ENCODE peak calls at places on chromosomes 6 and 20, in nine cellular contexts. O is stimulated activated CD4-positive, alpha-beta T cell treated with anti-CD3 and anti-CD28 coated beads, Interleukin-1b, Interleukin-23, amount 100 ng/mL, for 1 hour; F is GM03348; D is CD8-positive, alpha-beta T cell; C is SHP77; W is endodermal cell; L is ovary; S is A172; Y is kidney glomerular epithelial cell. E is an unnamed sample.

GRCh38 chr20:33724439-33725094 is 4.5 kb upstream of the PXMP4 start:
- DNase-seq in O (no peak), F (no peak), D (no peak), C (no peak), W (no peak), L (no peak), S (no peak), Y (no peak), E (no peak)

GRCh38 chr20:19838495-19838894 is 80.4 kb downstream of the RIN2 start:
- DNase-seq in O (no peak), F (no peak), D (no peak), C (no peak), W (no peak), L (no peak), S (no peak), Y (no peak), E (no peak)

GRCh38 chr6:107098436-107099307 is 16.6 kb downstream of the BEND3 start:
- DNase-seq in O (no peak), F (no peak), D (no peak), C (no peak), W (peak), L (no peak), S (no peak), Y (no peak), E (no peak)

GRCh38 chr6:80961166-80961565 is 791.3 kb downstream of the TENT5A start:
- DNase-seq in O (no peak), F (no peak), D (no peak), C (no peak), W (no peak), L (no peak), S (no peak), Y (no peak), E (no peak)

GRCh38 chr20:51562027-51562333 is 19.5 kb upstream of the NFATC2 start:
- DNase-seq in O (no peak), F (no peak), D (no peak), C (no peak), W (no peak), L (no peak), S (no peak), Y (no peak), E (no peak)

GRCh38 chr6:90209527-90209926 is 87.1 kb downstream of the BACH2 start:
- DNase-seq in O (no peak), F (no peak), D (no peak), C (no peak), W (no peak), L (no peak), S (no peak), Y (no peak), E (no peak)

GRCh38 chr6:29841030-29841429 is 13.4 kb downstream of the HLA-G start:
- DNase-seq in O (no peak), F (no peak), D (no peak), C (no peak), W (no peak), L (no peak), S (no peak), Y (no peak), E (no peak)

GRCh38 chr6:127518212-127518709 is 874 bp downstream of the MTCL3 start:
- DNase-seq in O (no peak), F (no peak), D (no peak), C (peak), W (peak), L (no peak), S (no peak), Y (peak), E (no peak)

GRCh38 chr6:32519910-32520258 is 10.2 kb downstream of the HLA-DRB5 start:
- DNase-seq in O (no peak), F (no peak), D (no peak), C (no peak), W (no peak), L (no peak), S (no peak), Y (no peak), E (no peak)

E was measured in D721Med.